ENCODE peak calls at places on chromosomes 7 and 10, in nine cellular contexts. U is HCT116, E is A549, Z is HL-60, W is Panc1, C is GM12878, O is SK-N-SH, T is GM23338, N is K562. Y is an unnamed sample.

GRCh38 chr7:126696639-126697038 is 556.1 kb downstream of the GRM8 start:
- DNase-seq in U (no peak), E (no peak), Z (no peak), W (no peak), C (no peak), O (no peak), T (no peak), N (no peak), Y (no peak)

GRCh38 chr10:3873728-3874461 is 88.9 kb upstream of the KLF6 start:
- DNase-seq in U (peak), E (peak), Z (peak), W (no peak), C (peak), O (peak), T (peak), N (peak), Y (peak)

GRCh38 chr7:157975401-157976372 is 611.9 kb downstream of the PTPRN2 start:
- DNase-seq in U (no peak), E (no peak), Z (no peak), W (no peak), C (no peak), O (no peak), T (no peak), N (no peak), Y (no peak)

GRCh38 chr7:25949672-25950487 is 202.1 kb upstream of the NFE2L3 start:
- DNase-seq in U (no peak), E (no peak), Z (no peak), W (no peak), C (no peak), O (no peak), T (peak), N (peak), Y (peak)

GRCh38 chr10:74081918-74082317 is 68.7 kb downstream of the AP3M1 start:
- DNase-seq in U (no peak), E (no peak), Z (no peak), W (no peak), C (no peak), O (no peak), T (no peak), N (no peak), Y (no peak)

GRCh38 chr10:97230146-97230545 is 44.4 kb upstream of the SLIT1 start:
- DNase-seq in U (no peak), E (no peak), Z (no peak), W (no peak), C (no peak), O (no peak), T (no peak), N (peak), Y (no peak)

GRCh38 chr7:104926905-104927454 is 87.0 kb upstream of the KMT2E start:
- DNase-seq in U (no peak), E (no peak), Z (no peak), W (no peak), C (no peak), O (no peak), T (peak), N (no peak), Y (no peak)

GRCh38 chr10:17229717-17229966 is 1.6 kb downstream of the VIM start:
- DNase-seq in U (no peak), E (no peak), Z (no peak), W (no peak), C (no peak), O (no peak), T (peak), N (no peak), Y (no peak)

GRCh38 chr7:129612112-129613015 is 844 bp downstream of the NRF1 start:
- DNase-seq in U (no peak), E (peak), Z (no peak), W (no peak), C (no peak), O (peak), T (peak), N (no peak), Y (no peak)

GRCh38 chr7:143126146-143126545 is 5.7 kb upstream of the PIP start:
- DNase-seq in U (no peak), E (peak), Z (peak), W (no peak), C (no peak), O (no peak), T (no peak), N (no peak), Y (no peak)

GRCh38 chr7:2107386-2108085 is 125.2 kb downstream of the MAD1L1 start:
- DNase-seq in U (no peak), E (no peak), Z (no peak), W (no peak), C (no peak), O (peak), T (no peak), N (no peak), Y (no peak)

GRCh38 chr7:24713850-24714675 is 43.2 kb downstream of the GSDME start:
- DNase-seq in U (no peak), E (no peak), Z (no peak), W (no peak), C (no peak), O (no peak), T (no peak), N (no peak), Y (no peak)

GRCh38 chr7:54705436-54705835 is 53.6 kb downstream of the SEC61G start:
- DNase-seq in U (peak), E (peak), Z (peak), W (no peak), C (peak), O (no peak), T (no peak), N (no peak), Y (no peak)

GRCh38 chr7:2301510-2301860 is 12.8 kb downstream of the SNX8 start:
- DNase-seq in U (no peak), E (no peak), Z (no peak), W (no peak), C (no peak), O (no peak), T (peak), N (no peak), Y (no peak)

GRCh38 chr10:3484306-3485187 is 300.5 kb downstream of the KLF6 start:
- DNase-seq in U (no peak), E (no peak), Z (no peak), W (no peak), C (peak), O (no peak), T (no peak), N (no peak), Y (no peak)

GRCh38 chr7:98178321-98178720 is 32.9 kb upstream of the BHLHA15 start:
- DNase-seq in U (no peak), E (no peak), Z (no peak), W (no peak), C (no peak), O (no peak), T (peak), N (no peak), Y (no peak)

GRCh38 chr10:68989317-68989990 is 851 bp downstream of the KIFBP start:
- DNase-seq in U (no peak), E (no peak), Z (no peak), W (no peak), C (no peak), O (no peak), T (peak), N (no peak), Y (no peak)

GRCh38 chr7:112891698-112892097 is 101.5 kb upstream of the TMEM168 start:
- DNase-seq in U (no peak), E (no peak), Z (no peak), W (no peak), C (no peak), O (no peak), T (no peak), N (no peak), Y (no peak)

GRCh38 chr10:97974108-97974507 is 56.3 kb downstream of the CRTAC1 start:
- DNase-seq in U (no peak), E (no peak), Z (no peak), W (no peak), C (no peak), O (no peak), T (peak), N (no peak), Y (no peak)

GRCh38 chr10:17009228-17009700 is 120.3 kb downstream of the CUBN start:
- DNase-seq in U (no peak), E (no peak), Z (no peak), W (no peak), C (no peak), O (no peak), T (no peak), N (no peak), Y (no peak)

GRCh38 chr10:130961506-130962239 is 349.8 kb downstream of the TCERG1L start:
- DNase-seq in U (no peak), E (no peak), Z (no peak), W (no peak), C (no peak), O (no peak), T (no peak), N (no peak), Y (no peak)

GRCh38 chr7:234041-234711 is 41.8 kb downstream of the FAM20C start:
- DNase-seq in U (no peak), E (no peak), Z (no peak), W (no peak), C (no peak), O (no peak), T (no peak), N (no peak), Y (no peak)

GRCh38 chr7:107725138-107725740 is 18.7 kb upstream of the CBLL1 start:
- DNase-seq in U (peak), E (peak), Z (no peak), W (peak), C (peak), O (peak), T (peak), N (peak), Y (peak)

GRCh38 chr7:43439631-43440401 is 143.1 kb upstream of the STK17A start:
- DNase-seq in U (peak), E (peak), Z (peak), W (peak), C (peak), O (peak), T (peak), N (peak), Y (peak)

GRCh38 chr7:24922099-24922773 is 57.7 kb downstream of the OSBPL3 start:
- DNase-seq in U (no peak), E (no peak), Z (no peak), W (no peak), C (no peak), O (peak), T (no peak), N (no peak), Y (no peak)

GRCh38 chr10:93039721-93040120 is 20.9 kb upstream of the CYP26C1 start:
- DNase-seq in U (peak), E (no peak), Z (no peak), W (no peak), C (peak), O (no peak), T (peak), N (no peak), Y (peak)

GRCh38 chr10:124047427-124048157 is 45.8 kb downstream of the CHST15 start:
- DNase-seq in U (no peak), E (no peak), Z (no peak), W (no peak), C (no peak), O (no peak), T (no peak), N (no peak), Y (no peak)

GRCh38 chr10:71191019-71191418 is 21.4 kb upstream of the UNC5B start:
- DNase-seq in U (no peak), E (no peak), Z (no peak), W (no peak), C (no peak), O (no peak), T (no peak), N (no peak), Y (no peak)

GRCh38 chr7:919924-920341 is 34.5 kb downstream of the ADAP1 start:
- DNase-seq in U (no peak), E (no peak), Z (no peak), W (no peak), C (no peak), O (no peak), T (no peak), N (no peak), Y (no peak)

GRCh38 chr10:69363666-69364065 is 53.1 kb downstream of the TACR2 start:
- DNase-seq in U (no peak), E (no peak), Z (no peak), W (no peak), C (no peak), O (no peak), T (no peak), N (no peak), Y (no peak)

GRCh38 chr7:123570390-123571182 is 13.0 kb upstream of the NDUFA5 start:
- DNase-seq in U (no peak), E (no peak), Z (no peak), W (no peak), C (no peak), O (no peak), T (no peak), N (no peak), Y (no peak)

GRCh38 chr7:75920431-75921161 is 5.6 kb downstream of the POR start:
- DNase-seq in U (no peak), E (no peak), Z (no peak), W (no peak), C (no peak), O (no peak), T (no peak), N (no peak), Y (peak)

GRCh38 chr7:142571581-142571980 is 177.7 kb upstream of the PRSS1 start:
- DNase-seq in U (no peak), E (no peak), Z (no peak), W (no peak), C (no peak), O (no peak), T (no peak), N (no peak), Y (no peak)

GRCh38 chr7:22651534-22652243 is 75.3 kb upstream of the IL6 start:
- DNase-seq in U (no peak), E (no peak), Z (no peak), W (no peak), C (no peak), O (no peak), T (no peak), N (no peak), Y (no peak)

GRCh38 chr7:86793129-86793528 is 149.4 kb downstream of the GRM3 start:
- DNase-seq in U (no peak), E (no peak), Z (no peak), W (no peak), C (no peak), O (no peak), T (no peak), N (no peak), Y (no peak)

GRCh38 chr10:72008096-72008933 is 44.1 kb downstream of the CHST3 start:
- DNase-seq in U (no peak), E (no peak), Z (no peak), W (no peak), C (no peak), O (peak), T (no peak), N (no peak), Y (peak)

GRCh38 chr7:8214162-8214897 is 47.6 kb downstream of the ICA1 start:
- DNase-seq in U (no peak), E (no peak), Z (no peak), W (peak), C (no peak), O (no peak), T (no peak), N (no peak), Y (no peak)

GRCh38 chr7:2931034-2931415 is 86.9 kb upstream of the GNA12 start:
- DNase-seq in U (no peak), E (no peak), Z (no peak), W (no peak), C (no peak), O (no peak), T (no peak), N (no peak), Y (no peak)

GRCh38 chr7:139857791-139858190 is 28.7 kb downstream of the TBXAS1 start:
- DNase-seq in U (no peak), E (no peak), Z (no peak), W (no peak), C (no peak), O (no peak), T (no peak), N (no peak), Y (no peak)

GRCh38 chr7:20776942-20777341 is 9.7 kb downstream of the SP8 start:
- DNase-seq in U (no peak), E (no peak), Z (no peak), W (no peak), C (no peak), O (no peak), T (peak), N (no peak), Y (no peak)

GRCh38 chr7:20779041-20779440 is 7.6 kb downstream of the SP8 start:
- DNase-seq in U (no peak), E (no peak), Z (no peak), W (no peak), C (no peak), O (no peak), T (no peak), N (no peak), Y (no peak)

GRCh38 chr7:20778063-20778721 is 8.5 kb downstream of the SP8 start:
- DNase-seq in U (no peak), E (peak), Z (no peak), W (no peak), C (no peak), O (peak), T (peak), N (peak), Y (no peak)

GRCh38 chr7:20777377-20778062 is 9.2 kb downstream of the SP8 start:
- DNase-seq in U (no peak), E (no peak), Z (no peak), W (no peak), C (no peak), O (no peak), T (peak), N (no peak), Y (no peak)

DNA sequence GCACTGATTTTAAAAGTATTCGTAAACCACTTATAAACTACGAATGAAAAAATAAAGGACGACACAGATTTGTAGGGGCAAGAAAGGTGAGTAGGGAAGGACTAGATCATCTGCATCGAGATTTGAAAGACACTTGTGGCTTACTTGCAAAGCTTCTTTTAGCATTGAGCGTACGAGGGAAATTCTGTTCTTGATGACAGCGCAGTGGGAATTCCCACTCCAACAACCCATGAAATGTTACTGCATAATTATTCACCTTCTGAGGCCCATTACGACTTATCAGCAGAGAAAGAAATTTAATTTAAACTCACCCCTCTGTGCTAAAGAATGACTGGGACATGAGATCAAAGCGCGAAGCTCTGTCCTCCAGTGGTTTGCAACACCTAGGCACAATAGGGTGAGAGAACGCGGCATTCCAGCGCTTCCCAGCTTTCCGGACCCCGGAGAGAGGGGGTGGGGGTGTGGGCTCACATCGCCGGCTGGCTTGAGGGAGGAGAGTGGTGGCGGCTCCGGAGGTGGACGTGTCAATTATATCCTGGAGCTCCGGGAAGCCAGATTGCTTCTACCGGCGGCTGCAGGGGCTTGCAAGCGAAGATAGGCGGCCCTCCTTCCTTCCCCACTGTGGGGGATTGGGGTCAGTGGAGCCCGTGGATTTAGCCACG is 10.3 kb downstream of the SP8 start:
- DNase-seq in U (no peak), E (no peak), Z (no peak), W (no peak), C (no peak), O (no peak), T (peak), N (no peak), Y (no peak)
- TF ChIP-seq REST in U (no peak), E (no peak), Z (no peak), W (no peak), C (no peak), O (no peak), T (no peak), N (no peak), Y (no peak)

GRCh38 chr7:99472561-99473314 is at the start of gene ZNF789:
- DNase-seq in U (peak), E (peak), Z (peak), W (peak), C (peak), O (peak), T (peak), N (peak), Y (peak)

GRCh38 chr7:99468336-99468918 is 2.5 kb upstream of the ATP5MF start:
- DNase-seq in U (no peak), E (no peak), Z (no peak), W (no peak), C (no peak), O (no peak), T (no peak), N (no peak), Y (no peak)

GRCh38 chr7:99473315-99473596 is 566 bp downstream of the ZNF789 start:
- DNase-seq in U (peak), E (peak), Z (no peak), W (no peak), C (peak), O (peak), T (peak), N (peak), Y (peak)

GRCh38 chr7:99469381-99470065 is 3.2 kb upstream of the ZNF789 start:
- DNase-seq in U (no peak), E (no peak), Z (no peak), W (no peak), C (no peak), O (no peak), T (peak), N (no peak), Y (peak)
- TF ChIP-seq REST in U (no peak), E (no peak), Z (no peak), W (no peak), C (no peak), O (no peak), T (no peak), N (no peak), Y (no peak)

GRCh38 chr10:25261110-25261509 is 86.3 kb downstream of the GPR158 start:
- DNase-seq in U (no peak), E (no peak), Z (no peak), W (no peak), C (no peak), O (no peak), T (no peak), N (no peak), Y (no peak)
- TF ChIP-seq REST in U (no peak), E (no peak), Z (no peak), W (no peak), C (no peak), O (no peak), T (no peak), N (no peak), Y (no peak)

GRCh38 chr7:132207782-132208181 is 368.5 kb downstream of the PLXNA4 start:
- DNase-seq in U (no peak), E (no peak), Z (no peak), W (no peak), C (no peak), O (no peak), T (no peak), N (no peak), Y (no peak)

GRCh38 chr7:132210821-132211220 is 365.4 kb downstream of the PLXNA4 start:
- DNase-seq in U (no peak), E (no peak), Z (no peak), W (no peak), C (no peak), O (no peak), T (no peak), N (no peak), Y (no peak)

GRCh38 chr7:132206594-132206993 is 369.7 kb downstream of the PLXNA4 start:
- DNase-seq in U (no peak), E (no peak), Z (no peak), W (no peak), C (no peak), O (no peak), T (no peak), N (no peak), Y (no peak)

GRCh38 chr7:132205515-132205914 is 370.8 kb downstream of the PLXNA4 start:
- DNase-seq in U (no peak), E (no peak), Z (no peak), W (no peak), C (no peak), O (no peak), T (no peak), N (no peak), Y (no peak)

DNA sequence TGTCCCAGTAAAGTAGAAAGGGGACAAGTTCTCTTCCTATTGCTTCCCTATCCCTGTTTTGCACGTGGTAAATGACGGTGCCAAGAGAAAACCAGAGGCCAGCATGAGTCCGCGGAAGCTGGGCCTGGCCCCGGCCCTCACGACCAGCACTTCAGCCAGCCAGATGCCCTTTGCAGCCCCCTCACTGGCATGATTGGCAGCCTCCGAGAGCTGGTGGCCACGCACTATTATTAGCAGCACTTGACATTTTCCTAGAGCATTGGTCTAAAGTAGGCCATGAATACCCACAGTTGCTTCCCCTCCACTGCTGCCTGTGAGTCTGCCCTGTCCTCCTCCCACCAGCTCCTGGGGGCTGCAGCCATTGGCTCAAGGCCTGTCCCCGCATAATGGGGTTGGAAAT is 369.1 kb downstream of the PLXNA4 start:
- DNase-seq in U (no peak), E (no peak), Z (no peak), W (no peak), C (no peak), O (no peak), T (no peak), N (no peak), Y (no peak)
- TF ChIP-seq REST in U (no peak), E (no peak), Z (no peak), W (no peak), C (no peak), O (no peak), T (no peak), N (no peak), Y (no peak)

DNA sequence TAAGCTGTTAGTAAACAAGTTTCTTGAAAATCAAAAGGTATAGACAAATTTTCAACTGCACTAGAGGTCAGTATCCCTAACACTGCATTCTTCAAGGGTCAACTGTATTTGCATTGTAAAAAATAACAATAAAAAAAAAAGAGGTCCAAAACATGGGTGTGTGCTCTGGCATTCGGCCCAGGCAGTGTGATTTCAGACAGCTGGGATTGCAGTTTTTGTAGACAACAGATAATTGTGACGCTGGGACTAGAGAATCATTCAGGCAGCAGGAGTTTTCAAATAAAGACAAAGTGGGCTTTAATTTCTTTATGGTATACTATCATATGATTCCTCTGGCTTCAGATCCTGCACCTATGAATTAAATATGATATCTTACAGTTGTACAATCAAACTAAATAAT is 543.2 kb upstream of the SEMA3D start:
- DNase-seq in U (no peak), E (no peak), Z (no peak), W (no peak), C (no peak), O (no peak), T (no peak), N (no peak), Y (no peak)
- TF ChIP-seq REST in U (no peak), E (no peak), Z (no peak), W (no peak), C (no peak), O (no peak), T (no peak), N (no peak), Y (no peak)